ENCODE peak calls at places on chromosomes 5 and 9, in eight cellular contexts. O is K562; F is adipocyte; C is activated naive CD4-positive, alpha-beta T cell treated with Interleukin-2 at 50 U/mL for 16 hours; I is progenitor cell of endocrine pancreas; N is T-helper 1 cell; E is stimulated activated CD4-positive, alpha-beta T cell treated with anti-CD3 and anti-CD28 coated beads, Interleukin-2, amount 100 ng/mL, for 48 hours; M is GM13977. P is an unnamed sample.

GRCh38 chr5:124253421-124253820 is 493.0 kb downstream of the ZNF608 start:
- DNase-seq in O (no peak), F (no peak), C (no peak), I (no peak), N (no peak), E (no peak), M (no peak), P (no peak)

GRCh38 chr5:167903243-167903642 is 388.2 kb upstream of the WWC1 start:
- DNase-seq in O (no peak), F (no peak), C (no peak), I (no peak), N (no peak), E (no peak), M (no peak), P (no peak)

GRCh38 chr5:135999396-136000139 is 29.2 kb upstream of the TGFBI start:
- DNase-seq in O (no peak), F (no peak), C (no peak), I (no peak), N (no peak), E (no peak), M (no peak), P (no peak)

GRCh38 chr5:115393239-115393638 is 96.8 kb upstream of the CCDC112 start:
- DNase-seq in O (no peak), F (no peak), C (no peak), I (no peak), N (no peak), E (no peak), M (no peak), P (no peak)

GRCh38 chr9:97384406-97385262 is 27.3 kb upstream of the TDRD7 start:
- DNase-seq in O (no peak), F (no peak), C (no peak), I (no peak), N (no peak), E (no peak), M (no peak), P (no peak)

GRCh38 chr5:68770566-68770965 is 323.2 kb upstream of the SLC30A5 start:
- DNase-seq in O (no peak), F (peak; percentile 9), C (no peak), I (no peak), N (no peak), E (no peak), M (no peak), P (no peak)

GRCh38 chr9:89883401-89884341 is 278.9 kb downstream of the GADD45G start:
- DNase-seq in O (no peak), F (no peak), C (no peak), I (no peak), N (no peak), E (no peak), M (no peak), P (no peak)

GRCh38 chr5:149422429-149423286 is 43.6 kb upstream of the IL17B start:
- DNase-seq in O (peak; percentile 26), F (peak; percentile 71), C (no peak), I (no peak), N (no peak), E (no peak), M (peak; percentile 38), P (no peak)

GRCh38 chr9:113536166-113536482 is 72.6 kb downstream of the RGS3 start:
- DNase-seq in O (no peak), F (no peak), C (no peak), I (no peak), N (no peak), E (no peak), M (no peak), P (no peak)

GRCh38 chr9:116641292-116642059 is 45.6 kb upstream of the TRIM32 start:
- DNase-seq in O (no peak), F (peak; percentile 42), C (no peak), I (no peak), N (no peak), E (no peak), M (no peak), P (no peak)

GRCh38 chr9:136326061-136326776 is 1.1 kb upstream of the GPSM1 start:
- DNase-seq in O (no peak), F (peak; percentile 95), C (no peak), I (no peak), N (no peak), E (no peak), M (no peak), P (no peak)

GRCh38 chr5:20262896-20263295 is 274.9 kb upstream of the CDH18 start:
- DNase-seq in O (no peak), F (no peak), C (no peak), I (no peak), N (no peak), E (no peak), M (no peak), P (no peak)

GRCh38 chr9:124794902-124795491 is 18.1 kb downstream of the OLFML2A start:
- DNase-seq in O (peak; percentile 71), F (no peak), C (no peak), I (no peak), N (no peak), E (no peak), M (no peak), P (no peak)

GRCh38 chr9:100213730-100214477 is 114.9 kb downstream of the INVS start:
- DNase-seq in O (no peak), F (peak; percentile 45), C (no peak), I (no peak), N (no peak), E (no peak), M (no peak), P (no peak)

GRCh38 chr5:88736494-88736893 is 146.5 kb downstream of the MEF2C start:
- DNase-seq in O (no peak), F (no peak), C (no peak), I (no peak), N (no peak), E (no peak), M (no peak), P (no peak)

GRCh38 chr9:92715488-92716231 is 45.7 kb upstream of the IPPK start:
- DNase-seq in O (peak; percentile 52), F (no peak), C (no peak), I (no peak), N (no peak), E (no peak), M (peak; percentile 6), P (peak; percentile 23)

GRCh38 chr5:169296456-169297220 is 4.3 kb downstream of the SLIT3 start:
- DNase-seq in O (no peak), F (peak; percentile 50), C (no peak), I (no peak), N (no peak), E (no peak), M (no peak), P (no peak)

GRCh38 chr5:181211208-181211607 is 6.2 kb upstream of the TRIM7 start:
- DNase-seq in O (peak; percentile 28), F (no peak), C (no peak), I (no peak), N (no peak), E (no peak), M (no peak), P (no peak)

GRCh38 chr5:61262080-61262479 is 70.0 kb upstream of the ZSWIM6 start:
- DNase-seq in O (no peak), F (no peak), C (no peak), I (no peak), N (no peak), E (no peak), M (no peak), P (no peak)

GRCh38 chr9:106829666-106830408 is 33.1 kb upstream of the ZNF462 start:
- DNase-seq in O (no peak), F (peak; percentile 70), C (no peak), I (no peak), N (no peak), E (no peak), M (no peak), P (no peak)

GRCh38 chr5:100553209-100553608 is 18.0 kb downstream of the FAM174A start:
- DNase-seq in O (no peak), F (peak; percentile 25), C (no peak), I (no peak), N (no peak), E (no peak), M (no peak), P (no peak)

GRCh38 chr5:174030289-174030688 is 15.2 kb upstream of the NSG2 start:
- DNase-seq in O (no peak), F (no peak), C (no peak), I (no peak), N (no peak), E (no peak), M (no peak), P (no peak)

GRCh38 chr5:96381526-96381925 is 51.5 kb downstream of the PCSK1 start:
- DNase-seq in O (no peak), F (no peak), C (no peak), I (no peak), N (peak; percentile 0), E (no peak), M (no peak), P (no peak)

GRCh38 chr5:4479381-4479780 is 660.7 kb upstream of the ADAMTS16 start:
- DNase-seq in O (no peak), F (no peak), C (no peak), I (no peak), N (no peak), E (no peak), M (no peak), P (no peak)

GRCh38 chr9:78595200-78595945 is 298.4 kb downstream of the PSAT1 start:
- DNase-seq in O (no peak), F (peak; percentile 59), C (no peak), I (no peak), N (no peak), E (no peak), M (no peak), P (no peak)

GRCh38 chr9:36882117-36882465 is 152.0 kb downstream of the PAX5 start:
- DNase-seq in O (no peak), F (no peak), C (no peak), I (no peak), N (no peak), E (no peak), M (no peak), P (no peak)

GRCh38 chr5:98108497-98108896 is 665.0 kb upstream of the RGMB start:
- DNase-seq in O (no peak), F (peak; percentile 71), C (no peak), I (no peak), N (no peak), E (no peak), M (no peak), P (no peak)

GRCh38 chr5:53726121-53726520 is 165.7 kb downstream of the NDUFS4 start:
- DNase-seq in O (no peak), F (no peak), C (no peak), I (no peak), N (no peak), E (no peak), M (no peak), P (no peak)

GRCh38 chr5:147403659-147404640 is 105.9 kb downstream of the DPYSL3 start:
- DNase-seq in O (no peak), F (peak; percentile 93), C (no peak), I (no peak), N (no peak), E (no peak), M (peak; percentile 69), P (peak; percentile 51)

GRCh38 chr5:62134811-62135210 is 171.2 kb upstream of the KIF2A start:
- DNase-seq in O (no peak), F (peak; percentile 54), C (no peak), I (no peak), N (no peak), E (no peak), M (no peak), P (no peak)

GRCh38 chr5:91906494-91906893 is 523.4 kb upstream of the ARRDC3 start:
- DNase-seq in O (no peak), F (peak; percentile 0), C (no peak), I (no peak), N (no peak), E (no peak), M (no peak), P (no peak)

GRCh38 chr9:135506327-135507103 is 6.0 kb downstream of the MRPS2 start:
- DNase-seq in O (peak; percentile 83), F (no peak), C (no peak), I (no peak), N (no peak), E (no peak), M (no peak), P (no peak)

GRCh38 chr5:107817436-107817835 is 146.7 kb upstream of the EFNA5 start:
- DNase-seq in O (no peak), F (no peak), C (no peak), I (no peak), N (no peak), E (no peak), M (no peak), P (no peak)

GRCh38 chr5:32369542-32370155 is 56.9 kb upstream of the MTMR12 start:
- DNase-seq in O (no peak), F (no peak), C (no peak), I (no peak), N (no peak), E (no peak), M (no peak), P (no peak)

P was measured in GM13976.